ENCODE peak calls at places on chromosomes 6 and 20, in seven cellular contexts. U is lower leg skin, E is SK-N-SH, S is epithelial cell of esophagus, W is mammary epithelial cell, Z is body of pancreas, T is lower lobe of right lung. J is an unnamed sample.
A peak's percentile ranks its signal among the peaks of the same experiment; 100 is the strongest.

GRCh38 chr6:14957355-14958059 is 288.4 kb upstream of the JARID2 start:
- DNase-seq in E (no peak), T (no peak), S (no peak), U (no peak), Z (no peak), W (no peak), J (no peak)

GRCh38 chr20:63361507-63362425 is 617 bp upstream of the CHRNA4 start:
- DNase-seq in Z (no peak), U (no peak), S (no peak), T (no peak), E (no peak), W (no peak), J (no peak)

GRCh38 chr6:56758120-56758519 is 115.4 kb upstream of the DST start:
- DNase-seq in W (no peak), Z (no peak), E (no peak), S (no peak), U (no peak), T (no peak), J (no peak)

GRCh38 chr20:35196313-35196712 is 24.4 kb downstream of the PROCR start:
- DNase-seq in Z (no peak), W (no peak), S (no peak), U (no peak), T (no peak), E (no peak), J (no peak)

GRCh38 chr20:62905536-62906117 is 20.7 kb downstream of the DIDO1 start:
- DNase-seq in E (no peak), S (no peak), Z (no peak), W (no peak), U (no peak), T (peak; percentile 27), J (no peak)

GRCh38 chr6:35476004-35476403 is 7.8 kb downstream of the RPL10A start:
- DNase-seq in W (no peak), S (no peak), U (no peak), E (no peak), Z (no peak), T (no peak), J (no peak)

GRCh38 chr6:10659697-10660348 is 34.6 kb downstream of the C6orf52 start:
- DNase-seq in Z (peak; percentile 16), U (no peak), E (peak; percentile 46), W (no peak), S (no peak), T (peak; percentile 45), J (no peak)

GRCh38 chr6:56510984-56511531 is 131.6 kb downstream of the DST start:
- DNase-seq in E (no peak), W (no peak), S (no peak), T (no peak), Z (peak; percentile 76), U (no peak), J (peak; percentile 77)

GRCh38 chr6:111534366-111534765 is 51.3 kb upstream of the REV3L start:
- DNase-seq in Z (peak; percentile 95), U (no peak), W (peak; percentile 38), T (peak; percentile 68), E (no peak), S (peak; percentile 49), J (no peak)

GRCh38 chr6:99521557-99522286 is 6.5 kb upstream of the USP45 start:
- DNase-seq in T (no peak), W (peak; percentile 12), E (no peak), Z (peak; percentile 9), S (peak; percentile 23), U (no peak), J (peak; percentile 76)

GRCh38 chr6:30321692-30322388 is 4.9 kb upstream of the TRIM39 start:
- DNase-seq in Z (no peak), T (no peak), U (no peak), E (no peak), S (no peak), W (no peak), J (peak; percentile 65)

GRCh38 chr6:158808442-158808833 is 10.7 kb downstream of the EZR start:
- DNase-seq in E (no peak), S (peak; percentile 65), U (peak; percentile 50), Z (no peak), T (no peak), W (no peak), J (no peak)

GRCh38 chr6:160057080-160057479 is 64.5 kb upstream of the SLC22A1 start:
- DNase-seq in W (no peak), Z (peak; percentile 37), S (no peak), T (no peak), U (no peak), E (no peak), J (no peak)

GRCh38 chr20:58242824-58243223 is 14.4 kb upstream of the ANKRD60 start:
- DNase-seq in E (no peak), T (no peak), W (no peak), Z (no peak), U (no peak), S (no peak), J (no peak)

GRCh38 chr20:51456511-51457280 is 85.8 kb downstream of the NFATC2 start:
- DNase-seq in T (peak; percentile 92), E (peak; percentile 89), U (peak; percentile 99), Z (peak; percentile 99), W (peak; percentile 96), S (peak; percentile 97), J (peak; percentile 98)

GRCh38 chr6:142853244-142854180 is 91.5 kb downstream of the HIVEP2 start:
- DNase-seq in E (no peak), T (no peak), Z (no peak), S (peak; percentile 81), U (no peak), W (peak; percentile 86), J (no peak)

GRCh38 chr6:142848156-142848555 is 96.8 kb downstream of the HIVEP2 start:
- DNase-seq in S (no peak), U (no peak), W (no peak), T (no peak), E (no peak), Z (no peak), J (no peak)

GRCh38 chr6:142848969-142849368 is 96.0 kb downstream of the HIVEP2 start:
- DNase-seq in T (no peak), W (no peak), E (no peak), S (no peak), Z (no peak), U (no peak), J (no peak)

GRCh38 chr6:142851601-142852000 is 93.4 kb downstream of the HIVEP2 start:
- DNase-seq in S (peak; percentile 64), U (no peak), Z (no peak), E (no peak), W (peak; percentile 35), T (no peak), J (no peak)

DNA sequence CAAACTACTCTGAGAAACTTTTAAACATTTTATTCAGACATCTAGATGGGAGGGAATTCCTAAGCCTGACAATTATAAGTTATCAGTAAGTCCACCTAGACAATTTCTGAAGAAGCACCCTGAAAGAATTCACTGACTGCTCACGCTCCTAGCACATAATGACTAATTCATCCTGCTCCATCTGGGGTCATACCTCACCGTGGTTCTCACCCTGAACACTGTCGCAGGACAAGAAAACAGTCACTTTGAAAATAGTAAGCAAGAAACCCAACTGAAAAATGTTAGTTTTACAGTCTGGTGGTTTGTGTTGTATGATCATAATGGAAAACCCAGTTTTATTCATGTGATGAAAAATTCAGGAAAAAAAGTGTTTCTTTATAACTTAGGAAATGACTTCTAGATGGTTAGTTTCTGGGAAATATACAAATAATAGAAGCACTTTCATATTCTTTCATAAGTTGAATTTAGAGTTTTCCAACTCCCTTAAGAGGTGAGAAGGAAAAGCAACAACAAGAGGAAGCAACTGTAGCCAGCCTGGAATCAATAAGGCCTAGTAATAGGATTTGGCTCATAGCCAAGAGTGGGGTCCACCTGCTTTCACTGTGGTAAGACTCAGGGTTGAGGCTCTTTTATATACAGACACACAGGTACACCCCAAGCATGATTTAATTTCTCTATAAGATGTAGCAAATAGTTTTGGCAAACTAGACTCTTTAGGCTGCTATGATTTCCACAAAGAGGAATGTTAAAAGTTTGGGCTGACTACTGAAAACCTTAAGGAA is 94.1 kb downstream of the HIVEP2 start:
- DNase-seq in Z (no peak), S (peak; percentile 58), E (no peak), W (peak; percentile 37), U (no peak), T (no peak), J (no peak)
- H3K4me3 ChIP-seq in Z (no peak overlapping the region), S (no peak overlapping the region), E (no peak overlapping the region), W (no peak overlapping the region), U (no peak overlapping the region), T (no peak overlapping the region), J (no peak overlapping the region)

GRCh38 chr6:163500105-163500504 is 85.6 kb downstream of the QKI start:
- DNase-seq in T (no peak), E (no peak), Z (no peak), W (no peak), U (no peak), S (no peak), J (no peak)

GRCh38 chr6:163496205-163496604 is 81.7 kb downstream of the QKI start:
- DNase-seq in T (no peak), W (no peak), Z (no peak), S (no peak), E (no peak), U (no peak), J (no peak)

GRCh38 chr6:163504984-163505640 is 90.6 kb downstream of the QKI start:
- DNase-seq in W (no peak), T (no peak), S (no peak), E (no peak), Z (no peak), U (no peak), J (no peak)

GRCh38 chr6:163501022-163501421 is 86.5 kb downstream of the QKI start:
- DNase-seq in S (no peak), E (no peak), Z (no peak), U (no peak), W (no peak), T (no peak), J (peak; percentile 34)

DNA sequence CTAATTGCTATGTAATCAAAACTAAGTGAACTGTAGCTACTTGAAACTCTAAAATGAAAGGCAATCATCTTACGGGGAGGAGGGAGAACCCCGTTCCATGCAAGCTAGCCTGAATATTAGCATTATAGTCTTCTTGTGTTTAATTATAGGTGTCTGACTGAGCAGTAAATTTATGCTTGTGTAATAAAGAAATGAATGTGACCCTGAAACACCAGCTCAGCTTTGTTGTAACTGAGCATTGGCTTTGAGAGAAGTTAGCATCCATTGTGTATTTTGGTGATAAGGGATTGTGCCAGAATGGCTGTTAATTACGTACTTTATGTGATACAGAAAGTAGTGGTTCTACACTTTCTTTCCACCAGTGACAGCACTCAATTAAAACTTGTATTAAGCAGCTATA is 86.9 kb downstream of the QKI start:
- DNase-seq in U (no peak), S (no peak), T (no peak), E (no peak), Z (no peak), W (no peak), J (peak; percentile 10)
- TF ChIP-seq CTCF in U (no peak), S (no peak), T (no peak), E (no peak), Z (no peak), W (no peak), J (no peak)

GRCh38 chr6:33427585-33428218 is 7.8 kb downstream of the SYNGAP1 start:
- DNase-seq in T (peak; percentile 77), S (peak; percentile 19), Z (peak; percentile 76), U (no peak), W (no peak), E (peak; percentile 80), J (no peak)
- H3K4me3 ChIP-seq in T (peak overlapping the region; percentile 60), S (peak overlapping the region; percentile 57), Z (no peak overlapping the region), U (peak overlapping the region; percentile 18), W (peak overlapping the region; percentile 56), E (peak overlapping the region; percentile 75), J (peak overlapping the region; percentile 74)

DNA sequence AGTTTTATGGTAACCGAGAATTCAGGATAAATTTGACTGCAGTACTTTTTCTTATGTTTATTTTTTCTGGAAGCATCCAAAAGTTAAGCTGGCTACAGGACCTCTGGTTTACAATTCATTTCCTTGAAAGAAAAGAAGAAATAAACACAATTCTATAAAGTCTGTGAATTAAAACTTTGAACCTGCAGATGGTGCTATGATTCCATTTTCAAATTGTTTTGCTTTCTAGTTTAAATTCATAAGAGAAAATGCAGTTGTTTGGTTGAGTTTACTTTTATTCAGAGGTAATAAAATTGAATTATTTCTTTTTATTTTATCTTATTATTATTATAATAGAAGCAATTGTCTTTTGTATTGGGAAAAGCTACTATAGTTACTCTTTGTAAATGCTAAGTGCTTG is 1.8 kb upstream of the VIP start:
- DNase-seq in Z (no peak), T (no peak), W (no peak), S (peak; percentile 36), U (no peak), E (no peak), J (peak; percentile 55)
- TF ChIP-seq CTCF in Z (no peak), T (no peak), W (peak; percentile 17), S (peak; percentile 30), U (no peak), E (peak; percentile 57), J (peak; percentile 25)